ENCODE peak calls at places on chromosomes 16 and 17, in four cellular contexts. I is K562, Q is HCT116, F is HepG2. D is an unnamed sample.

GRCh38 chr17:21275047-21275578 is 9.4 kb upstream of the MAP2K3 start:
- DNase-seq in I (no peak), Q (no peak), F (no peak), D (no peak)

GRCh38 chr16:649646-650045 is 481 bp downstream of the WDR90 start:
- DNase-seq in I (no peak), Q (no peak), F (no peak), D (no peak)

GRCh38 chr17:80005360-80006338 is 30.0 kb downstream of the TBC1D16 start:
- DNase-seq in I (peak), Q (peak), F (peak), D (no peak)

GRCh38 chr16:85416267-85417109 is 196.6 kb upstream of the GSE1 start:
- DNase-seq in I (peak), Q (peak), F (peak), D (no peak)

GRCh38 chr17:3894927-3895343 is 2.1 kb upstream of the CAMKK1 start:
- DNase-seq in I (no peak), Q (no peak), F (no peak), D (no peak)

GRCh38 chr17:32719702-32720101 is 157.2 kb downstream of the MYO1D start:
- DNase-seq in I (no peak), Q (no peak), F (no peak), D (no peak)

GRCh38 chr17:15377608-15378007 is 36.2 kb upstream of the TEKT3 start:
- DNase-seq in I (no peak), Q (peak), F (peak), D (no peak)

GRCh38 chr16:55125818-55126385 is 195.2 kb downstream of the IRX5 start:
- DNase-seq in I (no peak), Q (no peak), F (no peak), D (no peak)

GRCh38 chr17:56973520-56973919 is 4.4 kb upstream of the SCPEP1 start:
- DNase-seq in I (no peak), Q (no peak), F (no peak), D (no peak)

GRCh38 chr16:70788668-70789161 is 12.2 kb downstream of the VAC14 start:
- DNase-seq in I (no peak), Q (no peak), F (no peak), D (no peak)

GRCh38 chr16:87580855-87581261 is 21.4 kb upstream of the JPH3 start:
- DNase-seq in I (peak), Q (no peak), F (no peak), D (no peak)

GRCh38 chr17:17749921-17750320 is 68.7 kb downstream of the RAI1 start:
- DNase-seq in I (peak), Q (peak), F (peak), D (no peak)

GRCh38 chr17:50164697-50164988 is 1.2 kb upstream of the SGCA start:
- DNase-seq in I (no peak), Q (no peak), F (no peak), D (no peak)

GRCh38 chr17:32536736-32537646 is 50.2 kb downstream of the CDK5R1 start:
- DNase-seq in I (no peak), Q (no peak), F (no peak), D (no peak)

GRCh38 chr17:77436058-77436442 is 295.3 kb downstream of the SEC14L1 start:
- DNase-seq in I (no peak), Q (no peak), F (no peak), D (no peak)

GRCh38 chr17:29352146-29352545 is 38.0 kb upstream of the TAOK1 start:
- DNase-seq in I (no peak), Q (no peak), F (no peak), D (no peak)

GRCh38 chr17:45908460-45908859 is 14.1 kb downstream of the MAPT start:
- DNase-seq in I (no peak), Q (no peak), F (no peak), D (no peak)

GRCh38 chr17:73318427-73318813 is 6.6 kb upstream of the CDC42EP4 start:
- DNase-seq in I (no peak), Q (no peak), F (no peak), D (no peak)

GRCh38 chr16:84220851-84221250 is 19.0 kb downstream of the KCNG4 start:
- DNase-seq in I (no peak), Q (no peak), F (no peak), D (no peak)

GRCh38 chr17:73430848-73431247 is 119.0 kb upstream of the CDC42EP4 start:
- DNase-seq in I (no peak), Q (no peak), F (no peak), D (no peak)

GRCh38 chr17:77831497-77832179 is 126.9 kb upstream of the TNRC6C start:
- DNase-seq in I (no peak), Q (no peak), F (no peak), D (no peak)

GRCh38 chr16:69145658-69146057 is 13.2 kb downstream of the UTP4 start:
- DNase-seq in I (no peak), Q (no peak), F (no peak), D (no peak)

GRCh38 chr17:12992676-12993075 is 25.2 kb downstream of the ELAC2 start:
- DNase-seq in I (no peak), Q (no peak), F (no peak), D (no peak)

DNA sequence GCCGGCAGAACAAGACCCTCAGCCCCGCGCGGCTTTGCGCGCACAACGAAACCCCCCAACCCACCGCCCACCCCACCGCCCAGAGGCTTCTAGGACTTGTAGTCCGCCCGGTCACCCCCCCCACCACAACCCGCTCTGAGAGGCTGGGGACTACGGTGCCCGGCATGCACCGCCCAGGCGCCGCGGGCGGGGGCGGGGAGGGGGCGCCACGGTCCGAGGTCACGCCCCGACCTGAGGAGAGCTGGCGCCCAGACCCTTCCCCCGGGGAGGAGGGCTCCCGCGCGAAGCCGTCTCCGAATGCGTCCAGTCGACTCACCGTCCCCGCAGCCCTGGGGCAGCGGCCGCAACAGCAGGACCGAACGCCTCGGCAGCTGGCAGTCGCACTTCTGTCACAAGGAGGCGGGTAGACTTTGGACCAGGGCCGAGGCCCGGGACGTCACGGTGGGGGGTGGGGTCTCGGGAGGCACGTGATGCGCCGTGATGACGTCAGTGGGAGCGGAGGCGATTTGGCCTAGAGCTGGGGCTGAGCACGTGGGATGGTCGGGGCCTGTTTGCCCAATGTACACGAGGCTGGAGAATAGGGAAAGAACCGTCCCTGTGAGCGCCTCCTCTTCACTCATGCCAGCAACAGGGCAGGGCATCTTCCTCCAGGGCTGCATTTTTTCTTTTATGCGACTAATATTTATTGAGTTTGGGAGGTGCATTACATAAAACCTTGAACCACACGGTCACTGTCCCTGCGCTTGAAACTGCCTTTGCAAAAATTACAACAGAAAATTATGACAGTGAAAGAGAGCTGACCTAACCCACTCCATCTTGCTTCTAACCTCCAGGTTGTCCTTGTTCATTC is at the start of gene CDIP1:
- DNase-seq in I (peak), Q (peak), F (peak), D (peak)
- TF ChIP-seq REST in I (no peak), Q (no peak), F (no peak), D (no peak)

GRCh38 chr17:27571563-27572129 is 59.3 kb upstream of the LGALS9 start:
- DNase-seq in I (no peak), Q (no peak), F (no peak), D (no peak)
- TF ChIP-seq TCF7L2 in I (no peak), Q (no peak), F (no peak), D (no peak)

DNA sequence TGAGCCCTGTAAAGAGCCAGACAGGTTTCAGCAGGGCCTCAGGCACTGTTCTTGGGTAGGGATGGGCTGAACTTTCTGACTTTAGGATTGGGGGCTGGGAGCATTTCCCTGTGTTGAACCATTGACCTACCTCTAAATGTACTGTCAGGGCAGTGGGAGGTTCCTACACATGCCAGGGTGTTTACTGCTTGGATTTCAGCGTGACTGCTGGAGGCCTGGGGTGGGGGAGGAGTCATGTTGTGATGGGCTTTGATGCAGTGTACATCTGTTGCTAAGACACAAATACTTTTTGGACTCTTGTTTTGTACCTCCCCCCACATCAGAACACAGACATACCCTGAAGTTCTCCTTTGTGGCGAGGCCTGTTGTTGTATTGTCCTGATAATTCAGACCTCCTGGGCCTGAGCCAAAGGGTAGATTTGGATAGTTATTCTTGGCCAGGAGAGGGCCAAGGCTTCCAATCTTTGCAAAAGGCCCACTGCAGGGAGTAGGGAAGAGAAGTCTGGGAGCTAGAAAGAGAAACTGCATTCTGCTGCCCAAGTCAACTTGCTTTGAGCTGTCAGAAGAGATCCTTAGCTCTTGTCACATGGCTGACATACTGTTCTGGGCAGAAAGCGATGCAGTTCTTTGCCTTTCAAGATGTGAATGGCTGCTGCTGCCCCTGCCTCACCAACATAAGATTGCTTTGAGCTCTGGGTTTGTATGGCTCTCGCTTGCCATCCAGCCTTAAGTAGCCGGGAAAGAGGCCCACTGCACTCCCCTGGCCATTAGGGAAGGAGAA is 3.7 kb downstream of the NFE2L1 start:
- DNase-seq in I (peak), Q (no peak), F (peak), D (no peak)
- TF ChIP-seq POLR2AphosphoS5 in I (peak), Q (no peak), F (no peak), D (no peak)

GRCh38 chr17:43800736-43801135 is 20.5 kb downstream of the CFAP97D1 start:
- DNase-seq in I (no peak), Q (no peak), F (peak), D (no peak)
- TF ChIP-seq REST in I (no peak), Q (no peak), F (no peak), D (no peak)

GRCh38 chr17:55089251-55089650 is 120.7 kb downstream of the STXBP4 start:
- DNase-seq in I (no peak), Q (no peak), F (no peak), D (no peak)

GRCh38 chr17:55089955-55090573 is 121.5 kb downstream of the STXBP4 start:
- DNase-seq in I (peak), Q (peak), F (peak), D (no peak)

GRCh38 chr17:55086635-55087058 is 118.1 kb downstream of the STXBP4 start:
- DNase-seq in I (no peak), Q (peak), F (no peak), D (peak)
- TF ChIP-seq TCF7L2 in I (no peak), Q (no peak), F (no peak), D (no peak)

DNA sequence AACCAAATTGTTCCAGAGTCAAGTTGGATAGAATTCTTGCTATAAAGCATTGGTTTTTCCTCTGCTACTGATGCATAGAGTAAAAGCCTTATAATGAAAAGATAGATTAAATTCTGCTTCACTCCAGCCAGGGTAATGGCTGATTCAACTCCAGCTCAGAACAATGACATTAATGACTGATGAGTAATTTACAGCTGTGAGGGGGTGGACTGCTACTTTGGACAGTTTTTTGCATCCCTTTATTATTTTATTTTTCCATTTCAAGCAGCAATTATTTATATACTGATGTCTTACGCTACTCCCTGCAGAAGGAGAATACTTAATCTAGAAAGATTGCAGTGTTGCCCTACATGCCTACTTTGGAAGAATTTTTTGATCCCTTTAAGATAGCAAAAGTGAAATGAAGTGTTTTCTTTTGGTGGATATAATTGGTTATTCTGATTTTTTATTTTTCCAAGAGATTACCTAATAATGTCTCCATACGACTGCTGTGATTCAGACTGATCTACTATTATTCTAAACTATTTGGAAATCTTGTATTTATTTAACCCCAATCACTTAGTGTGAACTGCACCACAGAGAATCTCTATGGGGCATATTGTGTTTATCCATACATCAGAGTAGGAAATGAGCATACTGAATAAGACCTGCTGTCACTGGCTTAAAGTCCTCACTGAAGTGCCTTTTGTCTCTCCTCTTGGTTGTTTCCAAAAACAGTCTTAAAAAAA is 149.5 kb downstream of the TRIM37 start:
- DNase-seq in I (no peak), Q (peak), F (peak), D (no peak)
- TF ChIP-seq POLR2AphosphoS5 in I (no peak), Q (no peak), F (no peak), D (no peak)

GRCh38 chr16:2973081-2973480 is 3.9 kb downstream of the PAQR4 start:
- DNase-seq in I (no peak), Q (no peak), F (no peak), D (no peak)
- TF ChIP-seq REST in I (no peak), Q (no peak), F (no peak), D (no peak)

DNA sequence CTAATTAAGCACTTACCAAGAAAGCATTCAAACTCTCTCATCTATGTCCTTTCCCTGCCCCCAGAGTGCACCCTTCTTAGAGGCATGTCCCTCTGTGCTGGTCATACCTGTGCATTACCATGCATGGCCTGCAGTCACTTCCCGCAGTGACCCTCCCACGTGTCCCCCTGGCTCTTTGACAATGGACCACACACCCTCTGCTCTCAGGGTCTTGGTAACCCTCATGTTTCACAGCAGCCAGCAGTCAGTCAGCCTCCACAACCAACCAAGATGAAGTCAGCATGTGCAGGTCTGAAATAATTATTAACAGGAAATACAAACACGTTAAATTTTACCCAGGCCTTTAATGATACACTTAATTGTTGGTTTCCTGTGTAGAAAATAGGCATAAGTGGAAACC is 10.1 kb downstream of the KRT33A start:
- DNase-seq in I (no peak), Q (no peak), F (no peak), D (no peak)
- TF ChIP-seq TCF7L2 in I (no peak), Q (no peak), F (no peak), D (no peak)

DNA sequence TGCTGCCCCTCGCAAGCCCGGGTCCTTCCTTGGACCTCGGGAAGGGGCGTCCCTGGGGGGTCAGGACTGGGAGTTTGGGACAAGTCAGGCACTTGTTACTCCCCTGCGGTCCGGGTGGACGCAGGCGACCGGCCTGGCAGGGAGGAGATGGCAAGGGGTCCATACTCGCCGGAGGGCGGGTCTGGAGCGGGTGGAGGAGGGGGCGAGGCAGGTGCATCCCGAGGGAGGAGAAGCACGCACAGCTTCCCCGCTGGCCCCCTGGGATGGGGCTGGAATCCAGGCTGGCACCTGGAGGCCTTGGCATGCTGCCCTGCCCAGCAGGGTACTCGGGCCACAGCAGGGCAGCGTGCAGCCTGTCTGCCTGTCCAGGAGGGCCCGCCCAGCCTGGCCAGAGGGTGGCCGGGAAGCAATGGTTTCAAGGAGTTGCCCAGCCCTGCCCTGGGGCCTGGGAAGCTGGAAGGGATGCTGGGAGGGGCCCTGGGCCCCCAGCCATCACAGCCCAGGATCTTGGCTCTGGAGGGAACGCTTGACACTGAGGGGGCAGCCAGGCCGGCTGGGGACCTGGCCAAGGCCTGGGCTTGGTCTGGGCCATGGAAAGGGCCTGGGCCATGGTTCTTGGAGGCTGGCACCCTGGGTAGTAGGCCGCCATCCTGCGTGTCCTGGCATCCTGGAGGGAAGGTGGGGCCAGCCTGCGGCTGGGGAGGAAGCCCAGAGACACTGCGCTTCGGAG is 1.0 kb downstream of the GLIS2 start:
- DNase-seq in I (no peak), Q (no peak), F (no peak), D (no peak)
- TF ChIP-seq POLR2AphosphoS5 in I (no peak), Q (peak), F (no peak), D (peak)

DNA sequence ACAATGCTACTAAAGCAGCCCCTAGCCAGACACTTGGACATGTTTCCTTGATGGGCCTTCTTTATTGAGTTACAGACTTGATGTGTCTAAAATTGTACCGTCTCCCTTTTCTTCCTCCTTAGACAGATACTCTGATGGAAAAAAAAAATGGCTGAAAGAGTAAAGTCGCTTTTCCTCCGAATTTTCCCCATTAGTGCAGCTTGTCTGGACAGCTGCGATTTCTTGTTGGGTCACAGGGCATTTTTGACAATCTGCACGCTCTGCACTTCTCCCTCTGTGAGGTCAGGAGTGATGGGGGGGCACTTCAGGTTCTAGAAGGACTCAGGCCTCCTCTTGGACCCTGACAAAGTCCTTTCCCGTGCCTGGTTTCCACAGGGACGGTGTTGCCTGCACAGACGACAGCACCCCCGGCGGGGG is 968 bp upstream of the PRKAR1A start:
- DNase-seq in I (no peak), Q (no peak), F (no peak), D (no peak)
- TF ChIP-seq REST in I (no peak), Q (no peak), F (no peak), D (no peak)